ENCODE peak calls at places on chromosomes 4 and X, in eight cellular contexts. I is sciatic nerve; U is endothelial cell; Y is EL; N is activated gamma-delta T cell; S is stimulated activated CD8-positive, alpha-beta memory T cell treated with anti-CD3 and anti-CD28 coated beads, Interleukin-2, amount 100 ng/mL, for 1 hour; M is left colon; E is spleen. T is an unnamed sample.

GRCh38 chrX:154967603-154968002 is 54.9 kb downstream of the F8 start:
- DNase-seq in I (no peak), U (no peak), Y (peak), N (no peak), S (no peak), M (no peak), E (no peak), T (no peak)

GRCh38 chr4:138659640-138660325 is 355.8 kb upstream of the NOCT start:
- DNase-seq in I (no peak), U (no peak), Y (no peak), N (no peak), S (no peak), M (no peak), E (no peak), T (no peak)

GRCh38 chr4:185700048-185700447 is 111.9 kb downstream of the SORBS2 start:
- DNase-seq in I (no peak), U (no peak), Y (no peak), N (no peak), S (no peak), M (no peak), E (no peak), T (no peak)

GRCh38 chr4:96606451-96606850 is 766.6 kb downstream of the PDHA2 start:
- DNase-seq in I (no peak), U (no peak), Y (no peak), N (no peak), S (no peak), M (no peak), E (no peak), T (no peak)

GRCh38 chr4:119661231-119661630 is 32.6 kb upstream of the PDE5A start:
- DNase-seq in I (no peak), U (no peak), Y (no peak), N (no peak), S (no peak), M (no peak), E (no peak), T (no peak)

GRCh38 chr4:139913995-139914394 is 240.0 kb downstream of the MAML3 start:
- DNase-seq in I (no peak), U (no peak), Y (peak), N (no peak), S (no peak), M (no peak), E (no peak), T (no peak)

GRCh38 chr4:20431422-20432014 is 179.8 kb downstream of the SLIT2 start:
- DNase-seq in I (no peak), U (no peak), Y (no peak), N (no peak), S (no peak), M (no peak), E (no peak), T (no peak)

GRCh38 chrX:72280210-72280882 is 3.3 kb upstream of the RPS4X start:
- DNase-seq in I (no peak), U (no peak), Y (peak), N (no peak), S (no peak), M (no peak), E (no peak), T (no peak)

GRCh38 chr4:73777612-73778011 is 37.2 kb downstream of the CXCL8 start:
- DNase-seq in I (no peak), U (no peak), Y (peak), N (no peak), S (no peak), M (no peak), E (no peak), T (no peak)

GRCh38 chr4:105145059-105145912 is 1.4 kb upstream of the TET2 start:
- DNase-seq in I (no peak), U (no peak), Y (no peak), N (no peak), S (no peak), M (no peak), E (no peak), T (peak)

GRCh38 chr4:2745981-2746806 is 9.9 kb downstream of the TNIP2 start:
- DNase-seq in I (no peak), U (no peak), Y (peak), N (peak), S (peak), M (peak), E (peak), T (peak)

GRCh38 chr4:103076777-103077347 is 301 bp upstream of the SLC9B2 start:
- DNase-seq in I (no peak), U (no peak), Y (no peak), N (no peak), S (no peak), M (no peak), E (no peak), T (no peak)

GRCh38 chr4:38831653-38832052 is 25.0 kb downstream of the TLR6 start:
- DNase-seq in I (no peak), U (no peak), Y (peak), N (no peak), S (no peak), M (no peak), E (no peak), T (no peak)

GRCh38 chr4:133162941-133163340 is 13.8 kb downstream of the PCDH10 start:
- DNase-seq in I (no peak), U (no peak), Y (no peak), N (no peak), S (no peak), M (no peak), E (no peak), T (no peak)

GRCh38 chr4:79652232-79652631 is 244.2 kb upstream of the GK2 start:
- DNase-seq in I (no peak), U (no peak), Y (no peak), N (no peak), S (no peak), M (no peak), E (no peak), T (no peak)

GRCh38 chr4:110196871-110197420 is 1.5 kb downstream of the ELOVL6 start:
- DNase-seq in I (peak), U (peak), Y (no peak), N (peak), S (no peak), M (peak), E (no peak), T (peak)

GRCh38 chr4:69092190-69092589 is 4.1 kb upstream of the UGT2B7 start:
- DNase-seq in I (no peak), U (no peak), Y (peak), N (no peak), S (no peak), M (no peak), E (no peak), T (no peak)

GRCh38 chr4:111066447-111066846 is 443.6 kb upstream of the PITX2 start:
- DNase-seq in I (no peak), U (no peak), Y (peak), N (no peak), S (no peak), M (no peak), E (no peak), T (no peak)

GRCh38 chrX:38636949-38637819 is 75.8 kb downstream of the TSPAN7 start:
- DNase-seq in I (no peak), U (no peak), Y (no peak), N (no peak), S (no peak), M (no peak), E (no peak), T (no peak)